ENCODE peak calls at places on chromosome 11, in seven cellular contexts. H, Q, B, T, L, J and W are unnamed samples. For H3K4me1, the result is how much of the 10 kb centered on the place peaks cover.

GRCh38 chr11:85826096-85826855 is 15.3 kb upstream of the SYTL2 start:
- DNase-seq in L (no peak), B (peak), H (no peak), Q (no peak), T (peak), J (peak), W (no peak)

GRCh38 chr11:102109896-102110760 is at the start of gene YAP1:
- DNase-seq in B (peak), L (peak), T (peak), Q (peak), H (peak), J (peak), W (peak)

GRCh38 chr11:61711493-61711892 is 31.3 kb downstream of the DAGLA start:
- DNase-seq in B (no peak), H (no peak), J (no peak), L (no peak), Q (no peak), T (no peak), W (no peak)

GRCh38 chr11:97557399-97557798 is 1167.6 kb downstream of the JRKL start:
- DNase-seq in J (no peak), T (no peak), Q (no peak), H (no peak), B (no peak), L (no peak), W (no peak)

GRCh38 chr11:32435947-32436750 is 810 bp upstream of the WT1 start:
- DNase-seq in Q (no peak), B (no peak), T (no peak), J (no peak), H (no peak), L (no peak), W (no peak)

GRCh38 chr11:22521226-22521625 is 104.4 kb downstream of the FANCF start:
- DNase-seq in Q (peak), B (peak), H (no peak), T (peak), L (no peak), J (no peak), W (no peak)

GRCh38 chr11:131712897-131713296 is 342.5 kb downstream of the NTM start:
- DNase-seq in B (no peak), J (no peak), H (no peak), L (no peak), Q (no peak), T (peak), W (no peak)

GRCh38 chr11:47971501-47971900 is 8.9 kb upstream of the PTPRJ start:
- DNase-seq in J (no peak), L (no peak), T (no peak), H (no peak), Q (no peak), B (no peak), W (no peak)

GRCh38 chr11:66683877-66684276 is 6.2 kb upstream of the RBM4B start:
- DNase-seq in L (no peak), H (no peak), B (no peak), Q (no peak), T (no peak), J (no peak), W (no peak)

GRCh38 chr11:86678823-86679222 is 6.4 kb upstream of the ME3 start:
- DNase-seq in L (no peak), B (no peak), Q (peak), J (no peak), H (no peak), T (peak), W (no peak)

GRCh38 chr11:84316866-84317560 is 1030.8 kb upstream of the CCDC90B start:
- DNase-seq in Q (peak), J (no peak), T (peak), B (peak), H (no peak), L (no peak), W (no peak)

DNA sequence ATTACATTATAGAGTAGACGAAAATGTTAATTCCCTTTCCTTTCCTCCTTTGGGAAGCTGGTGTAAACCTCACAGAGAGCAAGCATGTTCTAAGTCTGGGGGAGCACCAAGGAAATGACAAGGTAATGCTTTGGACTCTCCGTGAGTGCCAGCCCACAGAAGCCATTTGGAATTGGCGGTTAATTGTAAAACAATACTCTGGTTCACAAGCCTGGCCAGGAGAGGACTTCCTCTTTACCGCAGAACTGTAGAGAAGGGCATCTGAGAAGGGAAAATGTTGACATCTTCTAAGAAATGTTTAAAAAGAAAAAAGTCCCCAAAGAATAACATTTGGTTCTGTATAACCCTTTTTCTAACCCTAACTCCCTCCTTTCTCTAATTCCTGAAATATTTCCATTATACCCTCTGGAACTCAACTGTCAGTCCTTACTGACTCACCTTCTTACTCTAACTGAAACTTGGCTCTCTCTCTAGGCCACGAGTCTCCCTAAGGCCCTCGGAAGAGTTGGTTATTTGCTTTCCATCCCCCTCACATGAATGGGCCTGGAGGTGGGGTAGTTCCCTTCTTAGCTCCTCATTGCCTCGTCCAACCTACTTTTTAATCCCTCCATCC is 379.8 kb downstream of the SOX6 start:
- DNase-seq in L (no peak), B (peak), H (no peak), T (peak), J (no peak), Q (peak), W (no peak)
- H3K27ac ChIP-seq in L (no peak), B (no peak), H (no peak), T (peak), J (no peak), Q (no peak), W (no peak)

DNA sequence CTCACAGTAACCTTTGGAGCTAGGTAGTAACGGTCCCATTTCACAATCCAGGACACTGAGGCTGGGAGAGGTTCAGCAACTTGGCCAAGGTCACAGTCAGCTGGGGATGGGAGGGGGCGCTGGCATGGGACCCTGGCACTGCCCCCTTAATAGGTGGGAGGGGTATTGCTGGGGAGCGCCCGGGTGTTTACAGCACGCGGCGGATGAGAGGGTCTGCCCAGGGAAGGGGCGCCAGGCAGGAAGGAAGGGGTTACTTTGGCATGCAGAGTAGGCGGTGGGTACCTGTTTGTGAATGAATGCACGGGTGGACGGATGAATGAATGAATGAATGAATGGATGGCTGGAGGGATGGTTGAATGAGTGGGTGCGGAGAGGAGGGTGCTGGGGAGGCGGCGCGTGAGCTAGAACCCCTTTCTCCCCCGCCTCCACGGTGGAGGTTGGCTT is 628 bp upstream of the FLRT1 start:
- DNase-seq in H (no peak), L (no peak), J (no peak), B (no peak), Q (no peak), T (no peak), W (no peak)
- H3K4me3 ChIP-seq in H (no peak), L (no peak), J (no peak), B (no peak), Q (no peak), T (peak), W (no peak)

GRCh38 chr11:68469642-68470041 is 9.1 kb downstream of the PPP6R3 start:
- DNase-seq in T (no peak), B (no peak), Q (no peak), L (no peak), H (no peak), J (no peak), W (no peak)

GRCh38 chr11:68469122-68469521 is 8.6 kb downstream of the PPP6R3 start:
- DNase-seq in T (peak), H (no peak), L (no peak), J (no peak), Q (no peak), B (no peak), W (no peak)

GRCh38 chr11:68470304-68470811 is 9.8 kb downstream of the PPP6R3 start:
- DNase-seq in B (no peak), H (no peak), L (no peak), T (no peak), J (no peak), Q (no peak), W (no peak)

GRCh38 chr11:68472778-68473177 is 12.2 kb downstream of the PPP6R3 start:
- DNase-seq in Q (no peak), L (no peak), T (no peak), B (no peak), J (no peak), H (no peak), W (no peak)

GRCh38 chr11:68471360-68472340 is 11.1 kb downstream of the PPP6R3 start:
- DNase-seq in T (peak), J (no peak), H (no peak), Q (peak), B (peak), L (no peak), W (peak)
- H3K4me1 ChIP-seq in T (under half), J (under half), H (under half), Q (under half), B (under half), L (under half), W (half or more)

DNA sequence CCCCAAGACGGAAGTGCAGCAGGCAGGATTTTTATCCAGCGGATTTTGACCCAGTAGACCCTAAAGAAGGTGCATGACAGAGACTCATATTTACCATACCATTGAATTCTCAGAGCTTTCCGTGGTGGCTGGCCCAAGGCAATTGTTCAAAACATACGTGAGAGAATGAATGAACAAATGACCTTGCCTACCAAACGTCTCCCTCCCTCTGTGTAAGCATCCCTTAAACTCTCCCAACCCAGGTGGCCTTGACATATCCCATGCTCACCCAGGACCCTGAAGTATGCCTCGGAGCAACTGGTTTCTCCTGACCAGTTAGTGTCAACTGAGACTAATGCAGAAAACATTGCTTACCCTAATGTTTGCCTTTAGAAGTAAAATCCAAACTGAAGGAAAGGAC is 154.9 kb downstream of the TEAD1 start:
- DNase-seq in H (no peak), B (no peak), L (no peak), Q (no peak), T (no peak), J (no peak), W (no peak)
- H3K27ac ChIP-seq in H (peak), B (peak), L (peak), Q (no peak), T (peak), J (peak), W (no peak)

GRCh38 chr11:106399075-106399500 is 321.6 kb downstream of the AASDHPPT start:
- DNase-seq in Q (peak), J (peak), T (peak), B (peak), H (peak), L (no peak), W (no peak)
- H3K4me3 ChIP-seq in Q (no peak), J (no peak), T (no peak), B (peak), H (no peak), L (no peak), W (no peak)

GRCh38 chr11:1557904-1558831 is 13.9 kb downstream of the DUSP8 start:
- DNase-seq in H (no peak), B (peak), L (peak), Q (peak), T (peak), J (peak), W (no peak)
- H3K4me1 ChIP-seq in H (under half), B (under half), L (under half), Q (under half), T (under half), J (under half), W (under half)